ENCODE peak calls at places on chromosomes 1 and 21, in four cellular contexts. One of them, this sample, is unnamed.

GRCh38 chr1:228753933-228754332 is 18.7 kb downstream of the RHOU start:
- DNase-seq in fibroblast of the aortic adventitia: peak; percentile 48
- DNase-seq in brain microvascular endothelial cell: no peak
- DNase-seq in neural progenitor cell: no peak
- DNase-seq in this sample: no peak

GRCh38 chr1:235401251-235401650 is 34.0 kb downstream of the TBCE start:
- DNase-seq in brain microvascular endothelial cell: no peak
- DNase-seq in fibroblast of the aortic adventitia: peak; percentile 33
- DNase-seq in neural progenitor cell: no peak
- DNase-seq in this sample: no peak

GRCh38 chr1:204468206-204468605 is 26.4 kb downstream of the PIK3C2B start:
- DNase-seq in fibroblast of the aortic adventitia: no peak
- DNase-seq in brain microvascular endothelial cell: no peak
- DNase-seq in neural progenitor cell: no peak
- DNase-seq in this sample: no peak

GRCh38 chr1:91885716-91886506 is at the start of gene TGFBR3:
- DNase-seq in brain microvascular endothelial cell: peak; percentile 73
- DNase-seq in fibroblast of the aortic adventitia: peak; percentile 94
- DNase-seq in neural progenitor cell: peak; percentile 90
- DNase-seq in this sample: peak; percentile 80

GRCh38 chr1:174337000-174337681 is 110.6 kb upstream of the GPR52 start:
- DNase-seq in fibroblast of the aortic adventitia: no peak
- DNase-seq in neural progenitor cell: no peak
- DNase-seq in brain microvascular endothelial cell: no peak
- DNase-seq in this sample: no peak

GRCh38 chr1:85934531-85934930 is 222.0 kb downstream of the COL24A1 start:
- DNase-seq in brain microvascular endothelial cell: no peak
- DNase-seq in fibroblast of the aortic adventitia: no peak
- DNase-seq in neural progenitor cell: no peak
- DNase-seq in this sample: no peak

GRCh38 chr1:85277027-85277625 is 694 bp upstream of the BCL10 start:
- DNase-seq in brain microvascular endothelial cell: no peak
- DNase-seq in fibroblast of the aortic adventitia: no peak
- DNase-seq in neural progenitor cell: no peak
- DNase-seq in this sample: no peak

GRCh38 chr1:50109647-50110075 is 941 bp downstream of the ELAVL4 start:
- DNase-seq in brain microvascular endothelial cell: no peak
- DNase-seq in fibroblast of the aortic adventitia: no peak
- DNase-seq in neural progenitor cell: no peak
- DNase-seq in this sample: no peak

GRCh38 chr1:201546093-201546492 is 7.2 kb downstream of the NAV1 start:
- DNase-seq in neural progenitor cell: peak; percentile 50
- DNase-seq in fibroblast of the aortic adventitia: no peak
- DNase-seq in brain microvascular endothelial cell: no peak
- DNase-seq in this sample: no peak

GRCh38 chr1:209860293-209860881 is 32.6 kb downstream of the UTP25 start:
- DNase-seq in neural progenitor cell: peak; percentile 94
- DNase-seq in brain microvascular endothelial cell: peak; percentile 80
- DNase-seq in fibroblast of the aortic adventitia: peak; percentile 93
- DNase-seq in this sample: peak; percentile 38

GRCh38 chr1:35544976-35545375 is 12.2 kb downstream of the KIAA0319L start:
- DNase-seq in fibroblast of the aortic adventitia: peak; percentile 47
- DNase-seq in neural progenitor cell: peak; percentile 83
- DNase-seq in brain microvascular endothelial cell: no peak
- DNase-seq in this sample: no peak

GRCh38 chr1:223829678-223830077 is 16.1 kb downstream of the TP53BP2 start:
- DNase-seq in fibroblast of the aortic adventitia: no peak
- DNase-seq in neural progenitor cell: no peak
- DNase-seq in brain microvascular endothelial cell: no peak
- DNase-seq in this sample: no peak

GRCh38 chr1:110647254-110647891 is 27.4 kb downstream of the KCNA3 start:
- DNase-seq in fibroblast of the aortic adventitia: peak; percentile 31
- DNase-seq in brain microvascular endothelial cell: no peak
- DNase-seq in neural progenitor cell: no peak
- DNase-seq in this sample: no peak

GRCh38 chr1:65425697-65426096 is 5.2 kb downstream of the LEPR start:
- DNase-seq in brain microvascular endothelial cell: peak; percentile 78
- DNase-seq in fibroblast of the aortic adventitia: peak; percentile 75
- DNase-seq in neural progenitor cell: peak; percentile 18
- DNase-seq in this sample: no peak

GRCh38 chr1:79197421-79197820 is 190.9 kb upstream of the ADGRL4 start:
- DNase-seq in brain microvascular endothelial cell: peak; percentile 19
- DNase-seq in neural progenitor cell: peak; percentile 34
- DNase-seq in fibroblast of the aortic adventitia: peak; percentile 49
- DNase-seq in this sample: no peak
- TF ChIP-seq CTCF in brain microvascular endothelial cell: peak; percentile 48
- TF ChIP-seq CTCF in neural progenitor cell: peak; percentile 46
- TF ChIP-seq CTCF in fibroblast of the aortic adventitia: peak; percentile 28
- TF ChIP-seq CTCF in this sample: no peak

DNA sequence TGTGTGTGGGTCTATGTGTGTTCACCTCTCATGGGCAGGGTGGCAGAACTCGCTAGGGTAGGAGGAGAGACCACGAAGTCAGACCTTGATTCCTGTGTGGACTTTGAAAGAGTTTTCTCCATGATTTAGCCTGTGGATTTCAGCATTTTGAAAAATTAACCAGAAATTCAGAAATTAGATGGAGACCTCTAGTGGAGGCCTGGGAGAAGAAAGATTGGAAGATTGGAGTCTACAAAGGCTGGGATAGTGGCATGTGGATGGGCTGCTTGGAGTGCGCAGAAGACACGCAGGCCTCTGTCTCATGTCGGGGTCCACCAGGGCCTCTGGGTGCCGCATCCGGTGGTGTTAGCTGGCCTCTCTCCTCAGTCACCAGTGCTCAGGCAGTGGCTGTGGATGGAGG is 18.9 kb upstream of the IGSF5 start:
- DNase-seq in neural progenitor cell: no peak
- DNase-seq in fibroblast of the aortic adventitia: no peak
- DNase-seq in brain microvascular endothelial cell: no peak
- DNase-seq in this sample: no peak
- TF ChIP-seq CTCF in neural progenitor cell: no peak
- TF ChIP-seq CTCF in fibroblast of the aortic adventitia: peak; percentile 14
- TF ChIP-seq CTCF in brain microvascular endothelial cell: peak; percentile 43
- TF ChIP-seq CTCF in this sample: no peak

GRCh38 chr1:30719406-30720270 is 3.7 kb downstream of the MATN1 start:
- DNase-seq in brain microvascular endothelial cell: no peak
- DNase-seq in neural progenitor cell: no peak
- DNase-seq in fibroblast of the aortic adventitia: peak; percentile 58
- DNase-seq in this sample: no peak
- TF ChIP-seq CTCF in brain microvascular endothelial cell: no peak
- TF ChIP-seq CTCF in neural progenitor cell: no peak
- TF ChIP-seq CTCF in fibroblast of the aortic adventitia: no peak
- TF ChIP-seq CTCF in this sample: peak; percentile 56

DNA sequence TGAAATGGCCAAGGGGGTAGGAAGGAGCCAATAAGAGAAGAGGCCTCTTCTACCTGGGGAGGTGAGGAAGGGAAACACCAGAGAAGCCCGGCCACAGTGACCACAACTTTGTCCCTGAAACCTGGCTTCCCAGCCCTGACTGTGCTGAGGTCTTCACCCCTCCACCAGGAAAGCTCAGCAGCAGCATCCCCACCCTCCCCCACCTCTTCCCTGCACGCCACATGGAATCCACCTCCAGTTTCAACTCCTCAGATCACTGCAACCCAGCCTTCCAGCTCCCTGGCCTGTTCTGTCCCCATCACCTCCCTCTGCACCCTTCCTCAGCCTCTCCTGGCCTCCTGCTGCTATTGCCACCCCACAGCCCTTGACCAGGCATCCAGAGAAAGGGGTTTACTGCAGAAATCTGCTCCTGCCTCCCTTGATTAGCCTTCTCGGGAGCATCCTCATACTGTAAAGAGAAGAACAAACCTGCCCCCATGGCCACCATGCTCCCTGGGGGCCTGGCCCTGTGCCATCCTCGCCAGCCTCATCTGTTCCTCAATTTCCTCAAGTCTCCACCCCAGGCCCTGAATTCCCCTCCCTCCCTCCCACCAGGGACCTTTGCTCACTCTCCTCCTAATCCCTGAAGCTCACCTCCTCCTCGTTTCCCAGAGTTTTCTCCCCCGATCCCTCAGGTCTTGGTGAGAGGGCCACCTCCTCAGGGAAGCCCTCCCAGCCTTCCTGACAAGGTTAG is 450.9 kb downstream of the MATN1 start:
- DNase-seq in neural progenitor cell: no peak
- DNase-seq in brain microvascular endothelial cell: no peak
- DNase-seq in fibroblast of the aortic adventitia: no peak
- DNase-seq in this sample: no peak
- TF ChIP-seq CTCF in neural progenitor cell: no peak
- TF ChIP-seq CTCF in brain microvascular endothelial cell: no peak
- TF ChIP-seq CTCF in fibroblast of the aortic adventitia: no peak
- TF ChIP-seq CTCF in this sample: no peak

GRCh38 chr21:44449473-44450363 is 5.6 kb upstream of the LRRC3 start:
- DNase-seq in neural progenitor cell: no peak
- DNase-seq in fibroblast of the aortic adventitia: no peak
- DNase-seq in brain microvascular endothelial cell: no peak
- DNase-seq in this sample: peak; percentile 5
- TF ChIP-seq CTCF in neural progenitor cell: no peak
- TF ChIP-seq CTCF in fibroblast of the aortic adventitia: no peak
- TF ChIP-seq CTCF in brain microvascular endothelial cell: no peak
- TF ChIP-seq CTCF in this sample: no peak

GRCh38 chr1:24331961-24332673 is 13.0 kb downstream of the GRHL3 start:
- DNase-seq in fibroblast of the aortic adventitia: no peak
- DNase-seq in brain microvascular endothelial cell: no peak
- DNase-seq in neural progenitor cell: no peak
- DNase-seq in this sample: no peak

GRCh38 chr1:24329797-24330543 is 10.8 kb downstream of the GRHL3 start:
- DNase-seq in brain microvascular endothelial cell: peak; percentile 49
- DNase-seq in fibroblast of the aortic adventitia: peak; percentile 59
- DNase-seq in neural progenitor cell: no peak
- DNase-seq in this sample: no peak

GRCh38 chr1:24324903-24325302 is 5.7 kb downstream of the GRHL3 start:
- DNase-seq in brain microvascular endothelial cell: no peak
- DNase-seq in fibroblast of the aortic adventitia: no peak
- DNase-seq in neural progenitor cell: no peak
- DNase-seq in this sample: no peak

GRCh38 chr1:24325587-24326449 is 6.7 kb downstream of the GRHL3 start:
- DNase-seq in neural progenitor cell: no peak
- DNase-seq in brain microvascular endothelial cell: no peak
- DNase-seq in fibroblast of the aortic adventitia: no peak
- DNase-seq in this sample: no peak

GRCh38 chr1:24327886-24328285 is 8.7 kb downstream of the GRHL3 start:
- DNase-seq in neural progenitor cell: no peak
- DNase-seq in fibroblast of the aortic adventitia: no peak
- DNase-seq in brain microvascular endothelial cell: no peak
- DNase-seq in this sample: no peak
- TF ChIP-seq CTCF in neural progenitor cell: no peak
- TF ChIP-seq CTCF in fibroblast of the aortic adventitia: no peak
- TF ChIP-seq CTCF in brain microvascular endothelial cell: no peak
- TF ChIP-seq CTCF in this sample: no peak

GRCh38 chr1:154429841-154430611 is 24.9 kb downstream of the IL6R start:
- DNase-seq in fibroblast of the aortic adventitia: no peak
- DNase-seq in brain microvascular endothelial cell: no peak
- DNase-seq in neural progenitor cell: no peak
- DNase-seq in this sample: no peak

GRCh38 chr1:154429118-154429517 is 24.0 kb downstream of the IL6R start:
- DNase-seq in neural progenitor cell: no peak
- DNase-seq in fibroblast of the aortic adventitia: no peak
- DNase-seq in brain microvascular endothelial cell: no peak
- DNase-seq in this sample: no peak

GRCh38 chr1:154425172-154425571 is 20.0 kb downstream of the IL6R start:
- DNase-seq in neural progenitor cell: no peak
- DNase-seq in brain microvascular endothelial cell: no peak
- DNase-seq in fibroblast of the aortic adventitia: peak; percentile 64
- DNase-seq in this sample: no peak

GRCh38 chr1:154430903-154431302 is 25.8 kb downstream of the IL6R start:
- DNase-seq in fibroblast of the aortic adventitia: peak; percentile 50
- DNase-seq in neural progenitor cell: peak; percentile 49
- DNase-seq in brain microvascular endothelial cell: no peak
- DNase-seq in this sample: no peak

GRCh38 chr1:154427173-154428139 is 22.3 kb downstream of the IL6R start:
- DNase-seq in brain microvascular endothelial cell: no peak
- DNase-seq in fibroblast of the aortic adventitia: peak; percentile 69
- DNase-seq in neural progenitor cell: no peak
- DNase-seq in this sample: no peak
- TF ChIP-seq CTCF in brain microvascular endothelial cell: no peak
- TF ChIP-seq CTCF in fibroblast of the aortic adventitia: no peak
- TF ChIP-seq CTCF in neural progenitor cell: no peak
- TF ChIP-seq CTCF in this sample: no peak

DNA sequence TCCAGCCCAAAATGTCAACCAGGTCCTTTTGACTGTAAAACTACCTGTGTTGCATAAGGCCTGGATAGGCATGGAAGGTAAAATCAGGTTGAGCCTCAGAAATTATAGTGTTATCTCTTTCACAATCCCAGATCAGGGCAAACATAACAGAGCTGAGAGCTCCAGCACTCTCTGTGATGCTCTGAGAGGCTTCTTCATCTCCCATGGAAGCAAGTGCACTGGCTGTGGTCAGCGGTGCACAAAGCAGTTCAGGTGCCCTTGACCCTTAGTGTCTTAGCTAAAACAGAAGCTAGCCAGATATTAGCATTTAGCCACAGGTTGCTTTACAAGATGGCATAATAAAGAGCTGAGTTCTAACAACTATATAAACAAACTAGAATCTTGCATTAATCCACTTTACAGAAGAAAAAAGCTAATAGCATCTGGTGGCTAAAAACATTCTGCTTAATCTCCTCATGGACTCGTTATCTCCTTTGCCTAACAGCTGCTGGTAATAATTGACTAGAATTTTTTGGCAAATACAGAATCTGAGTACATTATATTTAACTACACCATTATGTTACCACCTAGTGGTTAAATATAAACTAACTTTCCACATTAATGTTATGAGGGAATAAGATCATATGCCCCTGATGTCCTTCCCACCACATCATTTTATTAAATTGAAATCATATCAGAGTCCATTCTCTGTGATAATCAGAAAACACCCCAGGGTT is 25.6 kb upstream of the POGK start:
- DNase-seq in fibroblast of the aortic adventitia: no peak
- DNase-seq in neural progenitor cell: no peak
- DNase-seq in brain microvascular endothelial cell: no peak
- DNase-seq in this sample: no peak
- TF ChIP-seq CTCF in fibroblast of the aortic adventitia: peak; percentile 2
- TF ChIP-seq CTCF in neural progenitor cell: no peak
- TF ChIP-seq CTCF in brain microvascular endothelial cell: no peak
- TF ChIP-seq CTCF in this sample: no peak

GRCh38 chr1:194829492-194829891 is 1643.1 kb upstream of the B3GALT2 start:
- DNase-seq in fibroblast of the aortic adventitia: no peak
- DNase-seq in brain microvascular endothelial cell: peak; percentile 7
- DNase-seq in neural progenitor cell: no peak
- DNase-seq in this sample: no peak

GRCh38 chr1:194830387-194830786 is 1644.0 kb upstream of the B3GALT2 start:
- DNase-seq in neural progenitor cell: no peak
- DNase-seq in brain microvascular endothelial cell: no peak
- DNase-seq in fibroblast of the aortic adventitia: no peak
- DNase-seq in this sample: no peak

DNA sequence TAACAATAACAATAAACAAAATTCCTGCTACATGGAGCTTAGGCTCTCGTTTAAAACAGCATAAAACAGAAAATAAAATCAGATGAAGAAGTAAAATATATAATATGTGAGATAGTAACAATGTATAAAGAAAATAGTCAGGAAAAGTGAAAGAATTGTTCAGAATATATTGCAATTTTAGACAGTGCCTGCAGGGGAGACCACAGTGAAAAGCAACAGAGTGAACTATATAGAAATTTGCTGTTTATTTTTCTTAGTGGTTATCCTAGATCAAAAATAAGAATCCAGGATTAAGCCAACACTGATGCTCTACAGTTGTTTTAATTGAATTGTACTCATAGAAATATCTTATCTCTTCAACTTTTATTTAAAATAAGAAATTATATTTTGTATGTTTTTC is 1639.0 kb upstream of the B3GALT2 start:
- DNase-seq in neural progenitor cell: no peak
- DNase-seq in brain microvascular endothelial cell: no peak
- DNase-seq in fibroblast of the aortic adventitia: no peak
- DNase-seq in this sample: no peak
- TF ChIP-seq CTCF in neural progenitor cell: peak; percentile 18
- TF ChIP-seq CTCF in brain microvascular endothelial cell: peak; percentile 28
- TF ChIP-seq CTCF in fibroblast of the aortic adventitia: no peak
- TF ChIP-seq CTCF in this sample: no peak

This sample was measured in natural killer cell.